ENCODE peak calls at places on chromosomes 4 and X, in ten cellular contexts. U is pons; B is activated CD4-positive, CD25-positive, alpha-beta regulatory T cell; I is C1 segment of cervical spinal cord; M is DMS53; X is tibial artery; O is germinal center; L is naive B cell; A is activated naive CD8-positive, alpha-beta T cell treated with anti-CD3 and anti-CD28 coated beads for 36 hours; G is NCI-H2029. V is an unnamed sample.
A peak's percentile ranks its signal among the peaks of the same experiment; 100 is the strongest.

GRCh38 chr4:30917946-30918345 is 197.8 kb downstream of the PCDH7 start:
- DNase-seq in U (no peak), B (no peak), I (no peak), M (no peak), X (no peak), O (no peak), L (no peak), A (no peak), G (no peak), V (no peak)

GRCh38 chr4:7967501-7968261 is 28.0 kb upstream of the AFAP1 start:
- DNase-seq in U (no peak), B (no peak), I (no peak), M (no peak), X (no peak), O (no peak), L (no peak), A (no peak), G (no peak), V (peak; percentile 80)

GRCh38 chrX:29858714-29859113 is 356.6 kb upstream of the MAGEB2 start:
- DNase-seq in U (no peak), B (no peak), I (no peak), M (no peak), X (no peak), O (no peak), L (no peak), A (no peak), G (no peak), V (no peak)

GRCh38 chr4:119020158-119020557 is 115.5 kb upstream of the MYOZ2 start:
- DNase-seq in U (no peak), B (no peak), I (no peak), M (no peak), X (no peak), O (no peak), L (no peak), A (no peak), G (no peak), V (no peak)

GRCh38 chr4:151322565-151322964 is 2.8 kb downstream of the SH3D19 start:
- DNase-seq in U (peak; percentile 32), B (no peak), I (no peak), M (no peak), X (no peak), O (no peak), L (no peak), A (no peak), G (no peak), V (no peak)

GRCh38 chr4:162409048-162409447 is 245.2 kb upstream of the FSTL5 start:
- DNase-seq in U (no peak), B (no peak), I (no peak), M (no peak), X (no peak), O (no peak), L (no peak), A (no peak), G (no peak), V (no peak)

GRCh38 chrX:38175140-38175539 is 45.5 kb downstream of the SRPX start:
- DNase-seq in U (peak; percentile 6), B (no peak), I (no peak), M (peak; percentile 82), X (no peak), O (no peak), L (no peak), A (peak; percentile 6), G (peak; percentile 1), V (no peak)

GRCh38 chrX:24494544-24495113 is 29.5 kb downstream of the PDK3 start:
- DNase-seq in U (no peak), B (no peak), I (no peak), M (peak; percentile 71), X (no peak), O (no peak), L (no peak), A (no peak), G (peak; percentile 37), V (peak; percentile 91)

GRCh38 chr4:148405161-148405893 is 36.9 kb downstream of the NR3C2 start:
- DNase-seq in U (no peak), B (no peak), I (no peak), M (no peak), X (no peak), O (no peak), L (no peak), A (no peak), G (no peak), V (no peak)

GRCh38 chr4:145843148-145843547 is 95.5 kb downstream of the ZNF827 start:
- DNase-seq in U (no peak), B (no peak), I (no peak), M (no peak), X (no peak), O (no peak), L (no peak), A (no peak), G (no peak), V (no peak)

GRCh38 chr4:156185514-156185913 is 231.8 kb upstream of the CTSO start:
- DNase-seq in U (no peak), B (no peak), I (no peak), M (no peak), X (no peak), O (no peak), L (no peak), A (no peak), G (no peak), V (no peak)

GRCh38 chr4:113050361-113050760 is 908 bp downstream of the ANK2 start:
- DNase-seq in U (peak; percentile 69), B (no peak), I (no peak), M (peak; percentile 17), X (no peak), O (no peak), L (no peak), A (no peak), G (no peak), V (no peak)

GRCh38 chrX:123731258-123731986 is 1.4 kb downstream of the THOC2 start:
- DNase-seq in U (peak; percentile 1), B (no peak), I (no peak), M (no peak), X (no peak), O (peak; percentile 16), L (no peak), A (peak; percentile 6), G (no peak), V (peak; percentile 44)

GRCh38 chr4:173318648-173319211 is 15.4 kb downstream of the HMGB2 start:
- DNase-seq in U (peak; percentile 75), B (no peak), I (no peak), M (peak; percentile 70), X (no peak), O (peak; percentile 25), L (peak; percentile 20), A (no peak), G (peak; percentile 15), V (no peak)

GRCh38 chr4:72860766-72861165 is 208.8 kb downstream of the COX18 start:
- DNase-seq in U (no peak), B (no peak), I (no peak), M (no peak), X (no peak), O (no peak), L (no peak), A (no peak), G (no peak), V (peak; percentile 15)